ENCODE peak calls at places on chromosome 3, in six cellular contexts. One of them, this sample, is unnamed.
A peak's percentile ranks its signal among the peaks of the same experiment; 100 is the strongest.

GRCh38 chr3:131218196-131218595 is 163.4 kb upstream of the NUDT16 start:
- DNase-seq in IMR-90: peak; percentile 8
- DNase-seq in tibial nerve: no peak
- DNase-seq in ovary: no peak
- DNase-seq in thyroid gland: no peak
- DNase-seq in stomach: no peak
- DNase-seq in this sample: no peak

GRCh38 chr3:14957933-14958332 is 10.6 kb downstream of the NR2C2 start:
- DNase-seq in IMR-90: no peak
- DNase-seq in tibial nerve: no peak
- DNase-seq in ovary: no peak
- DNase-seq in thyroid gland: no peak
- DNase-seq in stomach: no peak
- DNase-seq in this sample: no peak

GRCh38 chr3:46695962-46696922 is 2.8 kb upstream of the ALS2CL start:
- DNase-seq in IMR-90: peak; percentile 29
- DNase-seq in tibial nerve: no peak
- DNase-seq in ovary: peak; percentile 77
- DNase-seq in thyroid gland: no peak
- DNase-seq in stomach: no peak
- DNase-seq in this sample: no peak

GRCh38 chr3:160400631-160401150 is 1.2 kb downstream of the SMC4 start:
- DNase-seq in IMR-90: no peak
- DNase-seq in tibial nerve: no peak
- DNase-seq in ovary: no peak
- DNase-seq in thyroid gland: peak; percentile 54
- DNase-seq in stomach: peak; percentile 56
- DNase-seq in this sample: peak; percentile 7

GRCh38 chr3:109336272-109336957 is 931 bp downstream of the DPPA4 start:
- DNase-seq in IMR-90: peak; percentile 7
- DNase-seq in tibial nerve: no peak
- DNase-seq in ovary: no peak
- DNase-seq in thyroid gland: peak; percentile 10
- DNase-seq in stomach: no peak
- DNase-seq in this sample: no peak

GRCh38 chr3:69558912-69559311 is 173.0 kb upstream of the FRMD4B start:
- DNase-seq in IMR-90: no peak
- DNase-seq in tibial nerve: peak; percentile 93
- DNase-seq in ovary: no peak
- DNase-seq in thyroid gland: peak; percentile 48
- DNase-seq in stomach: no peak
- DNase-seq in this sample: peak; percentile 84

GRCh38 chr3:147384210-147385058 is 21.9 kb downstream of the ZIC4 start:
- DNase-seq in IMR-90: no peak
- DNase-seq in tibial nerve: no peak
- DNase-seq in ovary: no peak
- DNase-seq in thyroid gland: no peak
- DNase-seq in stomach: no peak
- DNase-seq in this sample: no peak

GRCh38 chr3:21654241-21654640 is 96.8 kb downstream of the ZNF385D start:
- DNase-seq in IMR-90: no peak
- DNase-seq in tibial nerve: no peak
- DNase-seq in ovary: no peak
- DNase-seq in thyroid gland: no peak
- DNase-seq in stomach: no peak
- DNase-seq in this sample: no peak

GRCh38 chr3:196537319-196537984 is 22.3 kb upstream of the SMCO1 start:
- DNase-seq in IMR-90: peak; percentile 13
- DNase-seq in tibial nerve: peak; percentile 65
- DNase-seq in ovary: peak; percentile 13
- DNase-seq in thyroid gland: peak; percentile 5
- DNase-seq in stomach: peak; percentile 52
- DNase-seq in this sample: no peak

GRCh38 chr3:28575748-28576589 is 227.3 kb upstream of the AZI2 start:
- DNase-seq in IMR-90: no peak
- DNase-seq in tibial nerve: no peak
- DNase-seq in ovary: peak; percentile 9
- DNase-seq in thyroid gland: peak; percentile 61
- DNase-seq in stomach: peak; percentile 25
- DNase-seq in this sample: peak; percentile 15

GRCh38 chr3:5304789-5305680 is 117.5 kb downstream of the EDEM1 start:
- DNase-seq in IMR-90: peak; percentile 44
- DNase-seq in tibial nerve: peak; percentile 6
- DNase-seq in ovary: no peak
- DNase-seq in thyroid gland: peak; percentile 11
- DNase-seq in stomach: peak; percentile 52
- DNase-seq in this sample: peak; percentile 20

GRCh38 chr3:186708983-186709679 is 8.0 kb upstream of the KNG1 start:
- DNase-seq in IMR-90: no peak
- DNase-seq in tibial nerve: no peak
- DNase-seq in ovary: no peak
- DNase-seq in thyroid gland: no peak
- DNase-seq in stomach: no peak
- DNase-seq in this sample: no peak

GRCh38 chr3:114299421-114299820 is 5.6 kb downstream of the TIGIT start:
- DNase-seq in IMR-90: no peak
- DNase-seq in tibial nerve: no peak
- DNase-seq in ovary: no peak
- DNase-seq in thyroid gland: peak; percentile 48
- DNase-seq in stomach: no peak
- DNase-seq in this sample: no peak

GRCh38 chr3:122661633-122662032 is 19.0 kb upstream of the PARP14 start:
- DNase-seq in IMR-90: no peak
- DNase-seq in tibial nerve: peak; percentile 19
- DNase-seq in ovary: no peak
- DNase-seq in thyroid gland: no peak
- DNase-seq in stomach: no peak
- DNase-seq in this sample: no peak

DNA sequence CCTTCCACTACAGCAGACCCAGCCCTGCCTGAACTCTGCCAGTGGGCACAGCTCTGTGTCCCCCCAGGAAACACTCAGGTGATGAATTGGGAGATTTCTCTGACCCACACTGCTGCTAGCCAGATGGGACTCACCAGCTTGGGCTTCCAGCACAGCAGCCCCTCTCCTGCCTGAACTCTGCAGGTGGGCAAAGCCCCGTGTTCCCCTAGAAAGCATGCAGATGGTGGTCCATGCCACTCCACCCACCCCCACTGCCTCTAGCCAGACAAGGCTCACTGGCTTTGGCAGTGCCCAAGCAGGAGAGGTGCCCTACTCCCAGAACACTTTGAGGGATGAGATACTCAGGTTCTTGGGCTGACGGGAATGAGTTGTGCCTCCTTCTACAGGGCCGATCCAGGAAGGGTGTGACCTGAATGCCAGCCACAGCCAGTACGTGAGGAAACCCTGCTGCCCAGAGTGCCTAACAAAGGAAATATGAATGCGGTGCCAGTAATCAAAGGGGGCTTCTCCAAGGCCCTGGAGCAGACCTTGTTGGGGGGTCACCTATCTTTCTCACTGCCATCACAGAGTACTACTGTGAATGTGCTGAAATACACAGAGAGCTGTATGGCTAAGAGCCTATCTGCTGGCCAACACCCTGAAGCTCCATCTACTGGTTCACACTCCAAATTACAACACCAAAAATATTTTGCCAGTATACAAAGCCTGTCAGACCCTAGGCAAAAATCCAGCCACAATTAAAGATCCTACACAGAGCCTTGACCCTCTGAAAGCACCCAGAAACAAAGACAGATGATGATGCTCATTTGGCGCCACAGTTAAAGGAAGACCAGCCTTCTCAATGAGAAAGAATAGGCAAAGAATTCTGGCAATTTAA is 61.9 kb downstream of the BTLA start:
- DNase-seq in IMR-90: peak; percentile 58
- DNase-seq in tibial nerve: no peak
- DNase-seq in ovary: no peak
- DNase-seq in thyroid gland: no peak
- DNase-seq in stomach: no peak
- DNase-seq in this sample: no peak
- TF ChIP-seq CTCF in IMR-90: peak; percentile 56
- TF ChIP-seq CTCF in tibial nerve: no peak
- TF ChIP-seq CTCF in ovary: no peak
- TF ChIP-seq CTCF in thyroid gland: peak; percentile 34
- TF ChIP-seq CTCF in stomach: no peak
- TF ChIP-seq CTCF in this sample: no peak

GRCh38 chr3:48301814-48302194 is 31.7 kb downstream of the SPINK8 start:
- DNase-seq in IMR-90: peak; percentile 19
- DNase-seq in tibial nerve: peak; percentile 30
- DNase-seq in ovary: peak; percentile 21
- DNase-seq in thyroid gland: peak; percentile 45
- DNase-seq in stomach: peak; percentile 26
- DNase-seq in this sample: peak; percentile 17

GRCh38 chr3:48299746-48300361 is 33.6 kb downstream of the SPINK8 start:
- DNase-seq in IMR-90: no peak
- DNase-seq in tibial nerve: no peak
- DNase-seq in ovary: no peak
- DNase-seq in thyroid gland: no peak
- DNase-seq in stomach: no peak
- DNase-seq in this sample: no peak

GRCh38 chr3:48303021-48303420 is 30.4 kb downstream of the SPINK8 start:
- DNase-seq in IMR-90: no peak
- DNase-seq in tibial nerve: no peak
- DNase-seq in ovary: no peak
- DNase-seq in thyroid gland: no peak
- DNase-seq in stomach: no peak
- DNase-seq in this sample: no peak

GRCh38 chr3:48297111-48297810 is 36.2 kb downstream of the SPINK8 start:
- DNase-seq in IMR-90: no peak
- DNase-seq in tibial nerve: no peak
- DNase-seq in ovary: no peak
- DNase-seq in thyroid gland: no peak
- DNase-seq in stomach: no peak
- DNase-seq in this sample: no peak

GRCh38 chr3:48301020-48301813 is 32.2 kb downstream of the SPINK8 start:
- DNase-seq in IMR-90: peak; percentile 84
- DNase-seq in tibial nerve: peak; percentile 81
- DNase-seq in ovary: peak; percentile 91
- DNase-seq in thyroid gland: peak; percentile 94
- DNase-seq in stomach: peak; percentile 92
- DNase-seq in this sample: peak; percentile 85
- TF ChIP-seq POLR2A in IMR-90: peak; percentile 79
- TF ChIP-seq POLR2A in tibial nerve: peak; percentile 27
- TF ChIP-seq POLR2A in ovary: peak; percentile 86
- TF ChIP-seq POLR2A in thyroid gland: peak; percentile 81
- TF ChIP-seq POLR2A in stomach: peak; percentile 13
- TF ChIP-seq POLR2A in this sample: peak; percentile 77

GRCh38 chr3:2851356-2851755 is 258.8 kb downstream of the IL5RA start:
- DNase-seq in IMR-90: no peak
- DNase-seq in tibial nerve: no peak
- DNase-seq in ovary: no peak
- DNase-seq in thyroid gland: no peak
- DNase-seq in stomach: no peak
- DNase-seq in this sample: no peak
- H3K4me1 ChIP-seq in IMR-90: no peaks in the 10 kb centered on the region
- H3K4me1 ChIP-seq in tibial nerve: peaks cover 20% of the 10 kb centered on the region
- H3K4me1 ChIP-seq in ovary: no peaks in the 10 kb centered on the region
- H3K4me1 ChIP-seq in thyroid gland: no peaks in the 10 kb centered on the region
- H3K4me1 ChIP-seq in stomach: no peaks in the 10 kb centered on the region
- H3K4me1 ChIP-seq in this sample: no peaks in the 10 kb centered on the region

GRCh38 chr3:126704494-126705214 is 614 bp downstream of the CHCHD6 start:
- DNase-seq in IMR-90: no peak
- DNase-seq in tibial nerve: no peak
- DNase-seq in ovary: no peak
- DNase-seq in thyroid gland: peak; percentile 22
- DNase-seq in stomach: no peak
- DNase-seq in this sample: no peak

GRCh38 chr3:126706631-126707030 is 2.6 kb downstream of the CHCHD6 start:
- DNase-seq in IMR-90: no peak
- DNase-seq in tibial nerve: no peak
- DNase-seq in ovary: no peak
- DNase-seq in thyroid gland: no peak
- DNase-seq in stomach: no peak
- DNase-seq in this sample: no peak

GRCh38 chr3:126699011-126699410 is 5.0 kb upstream of the CHCHD6 start:
- DNase-seq in IMR-90: no peak
- DNase-seq in tibial nerve: no peak
- DNase-seq in ovary: no peak
- DNase-seq in thyroid gland: no peak
- DNase-seq in stomach: no peak
- DNase-seq in this sample: no peak

GRCh38 chr3:126703512-126704493 is at the start of gene CHCHD6:
- DNase-seq in IMR-90: peak; percentile 94
- DNase-seq in tibial nerve: peak; percentile 95
- DNase-seq in ovary: peak; percentile 93
- DNase-seq in thyroid gland: peak; percentile 96
- DNase-seq in stomach: peak; percentile 95
- DNase-seq in this sample: peak; percentile 93
- TF ChIP-seq CTCF in IMR-90: no peak
- TF ChIP-seq CTCF in tibial nerve: no peak
- TF ChIP-seq CTCF in ovary: no peak
- TF ChIP-seq CTCF in thyroid gland: no peak
- TF ChIP-seq CTCF in stomach: no peak
- TF ChIP-seq CTCF in this sample: no peak

GRCh38 chr3:52237659-52238172 is 1.2 kb downstream of the TWF2 start:
- DNase-seq in IMR-90: peak; percentile 89
- DNase-seq in tibial nerve: peak; percentile 76
- DNase-seq in ovary: peak; percentile 88
- DNase-seq in thyroid gland: peak; percentile 86
- DNase-seq in stomach: peak; percentile 83
- DNase-seq in this sample: peak; percentile 74

GRCh38 chr3:52238193-52238760 is 681 bp downstream of the TWF2 start:
- DNase-seq in IMR-90: peak; percentile 12
- DNase-seq in tibial nerve: no peak
- DNase-seq in ovary: peak; percentile 70
- DNase-seq in thyroid gland: no peak
- DNase-seq in stomach: no peak
- DNase-seq in this sample: no peak

GRCh38 chr3:52238761-52239701 is at the start of gene TWF2:
- DNase-seq in IMR-90: peak; percentile 78
- DNase-seq in tibial nerve: peak; percentile 51
- DNase-seq in ovary: peak; percentile 83
- DNase-seq in thyroid gland: peak; percentile 72
- DNase-seq in stomach: peak; percentile 81
- DNase-seq in this sample: peak; percentile 66

GRCh38 chr3:52236424-52236886 is 2.5 kb downstream of the TWF2 start:
- DNase-seq in IMR-90: no peak
- DNase-seq in tibial nerve: no peak
- DNase-seq in ovary: no peak
- DNase-seq in thyroid gland: no peak
- DNase-seq in stomach: no peak
- DNase-seq in this sample: no peak

GRCh38 chr3:52237006-52237658 is 1.8 kb downstream of the TWF2 start:
- DNase-seq in IMR-90: no peak
- DNase-seq in tibial nerve: no peak
- DNase-seq in ovary: no peak
- DNase-seq in thyroid gland: no peak
- DNase-seq in stomach: no peak
- DNase-seq in this sample: no peak
- TF ChIP-seq POLR2A in IMR-90: no peak
- TF ChIP-seq POLR2A in tibial nerve: no peak
- TF ChIP-seq POLR2A in ovary: no peak
- TF ChIP-seq POLR2A in thyroid gland: no peak
- TF ChIP-seq POLR2A in stomach: no peak
- TF ChIP-seq POLR2A in this sample: no peak